ENCODE peak calls at places on chromosomes 7 and 10, in seven cellular contexts. L, R, X, I, T, N and E are unnamed samples.

GRCh38 chr10:128043259-128044045 is 82.8 kb downstream of the MKI67 start:
- DNase-seq in R (no peak), I (no peak), X (no peak), N (no peak), L (no peak), T (no peak), E (no peak)

GRCh38 chr7:15046851-15047250 is 144.3 kb upstream of the DGKB start:
- DNase-seq in N (no peak), T (no peak), R (no peak), I (no peak), L (no peak), X (no peak), E (no peak)

GRCh38 chr7:100705341-100705752 is 574 bp upstream of the POP7 start:
- DNase-seq in L (peak), T (peak), X (peak), R (peak), N (peak), I (peak), E (peak)

GRCh38 chr7:922334-923107 is 32.0 kb downstream of the ADAP1 start:
- DNase-seq in I (peak), N (no peak), X (no peak), T (no peak), L (peak), R (peak), E (peak)

GRCh38 chr7:11343136-11343535 is 369.5 kb downstream of the PHF14 start:
- DNase-seq in L (no peak), I (no peak), X (no peak), N (no peak), T (no peak), R (no peak), E (no peak)

GRCh38 chr7:105454921-105455320 is 66.2 kb upstream of the SRPK2 start:
- DNase-seq in I (no peak), L (no peak), T (no peak), N (no peak), R (no peak), X (no peak), E (no peak)

GRCh38 chr10:14556285-14556956 is 218.3 kb downstream of the FAM107B start:
- DNase-seq in X (no peak), T (peak), L (peak), R (no peak), N (no peak), I (no peak), E (no peak)

GRCh38 chr10:59906417-59907202 is at the start of gene CCDC6:
- DNase-seq in T (peak), L (peak), I (peak), N (peak), X (peak), R (peak), E (peak)

GRCh38 chr7:1914321-1914720 is 244.2 kb downstream of the ELFN1 start:
- DNase-seq in R (no peak), X (no peak), T (no peak), L (no peak), I (no peak), N (no peak), E (peak)

GRCh38 chr7:64562621-64563275 is at the start of gene ZNF680:
- DNase-seq in X (peak), I (peak), L (peak), T (peak), N (peak), R (peak), E (peak)

GRCh38 chr10:118963963-118964362 is 65.6 kb upstream of the NANOS1 start:
- DNase-seq in I (no peak), X (no peak), T (no peak), L (no peak), R (no peak), N (no peak), E (no peak)

GRCh38 chr10:118057351-118057750 is 10.6 kb upstream of the RAB11FIP2 start:
- DNase-seq in I (no peak), R (no peak), N (no peak), X (no peak), L (no peak), T (no peak), E (no peak)

GRCh38 chr10:35739998-35740397 is 97.9 kb upstream of the FZD8 start:
- DNase-seq in X (peak), N (no peak), L (no peak), T (peak), R (no peak), I (no peak), E (no peak)

GRCh38 chr10:62422068-62422590 is 48.0 kb downstream of the ZNF365 start:
- DNase-seq in I (no peak), R (no peak), X (peak), T (peak), N (peak), L (no peak), E (no peak)

GRCh38 chr7:742791-743190 is 15.7 kb upstream of the PRKAR1B start:
- DNase-seq in R (peak), L (no peak), X (no peak), N (no peak), T (no peak), I (no peak), E (no peak)

GRCh38 chr10:100194711-100195110 is 8.9 kb upstream of the ERLIN1 start:
- DNase-seq in R (no peak), T (no peak), X (no peak), L (no peak), N (no peak), I (no peak), E (no peak)

GRCh38 chr7:25951414-25952276 is 200.4 kb upstream of the NFE2L3 start:
- DNase-seq in I (no peak), N (no peak), X (no peak), T (no peak), L (peak), R (peak), E (peak)

GRCh38 chr7:104926905-104927454 is 87.0 kb upstream of the KMT2E start:
- DNase-seq in R (peak), T (no peak), N (no peak), X (no peak), I (no peak), L (peak), E (no peak)

GRCh38 chr7:100584046-100584676 is 1.8 kb downstream of the LRCH4 start:
- DNase-seq in I (no peak), X (no peak), N (no peak), T (peak), L (peak), R (peak), E (no peak)

GRCh38 chr10:25575343-25575742 is 358.7 kb upstream of the MYO3A start:
- DNase-seq in R (no peak), X (no peak), L (no peak), N (no peak), T (no peak), I (no peak), E (no peak)
- TF ChIP-seq CTCF in R (no peak), X (no peak), L (no peak), N (no peak), T (no peak), I (no peak), E (no peak)

DNA sequence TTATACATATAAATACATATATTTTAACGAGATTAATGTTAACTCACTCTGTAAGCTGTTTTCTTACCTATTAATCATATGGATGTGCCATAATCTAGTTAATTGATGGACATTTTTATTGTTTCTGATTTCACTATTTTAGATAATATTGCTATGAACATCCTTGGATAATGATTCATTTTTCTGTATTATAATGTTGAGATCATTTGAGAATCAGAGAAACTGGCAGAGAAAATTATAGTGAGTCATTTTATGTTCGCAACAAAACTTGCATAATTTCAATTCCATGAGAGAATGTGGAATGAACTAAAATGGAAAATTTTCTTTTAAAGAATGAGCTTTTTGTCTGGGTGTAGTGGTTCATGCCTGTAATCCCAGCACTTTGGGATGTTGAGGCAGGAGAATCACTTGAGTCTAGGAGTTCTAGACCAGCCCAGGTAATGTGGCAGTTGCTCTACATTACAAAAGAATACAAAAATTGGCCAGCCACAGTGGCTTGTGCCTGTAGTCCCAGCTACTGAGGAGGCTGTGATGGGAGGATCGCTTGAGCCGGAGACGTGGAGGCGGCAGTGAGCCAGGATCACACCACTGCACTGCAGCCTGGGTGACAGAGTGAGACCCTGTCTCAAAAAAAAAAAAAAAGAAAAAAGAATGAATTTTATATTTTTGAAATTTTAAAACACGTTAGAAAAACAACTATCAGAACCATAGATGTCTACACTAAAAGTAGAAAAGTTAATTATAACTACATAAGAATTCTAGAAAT is 40.5 kb downstream of the PAPSS2 start:
- DNase-seq in N (peak), X (peak), T (no peak), I (no peak), L (no peak), R (no peak), E (no peak)
- TF ChIP-seq CTCF in N (no peak), X (no peak), T (no peak), I (no peak), L (no peak), R (no peak), E (no peak)

GRCh38 chr7:78020131-78020873 is 221.7 kb downstream of the PHTF2 start:
- DNase-seq in R (no peak), X (peak), T (peak), I (peak), L (peak), N (peak), E (peak)

GRCh38 chr7:78017621-78018100 is 219.1 kb downstream of the PHTF2 start:
- DNase-seq in T (no peak), R (no peak), X (no peak), I (no peak), L (no peak), N (no peak), E (no peak)

GRCh38 chr7:78020874-78021249 is 222.3 kb downstream of the PHTF2 start:
- DNase-seq in I (no peak), X (no peak), R (no peak), N (no peak), T (no peak), L (no peak), E (no peak)

GRCh38 chr7:78018541-78019456 is 220.2 kb downstream of the PHTF2 start:
- DNase-seq in T (peak), L (peak), I (peak), X (peak), N (peak), R (peak), E (peak)

GRCh38 chr7:78019457-78020130 is 221.0 kb downstream of the PHTF2 start:
- DNase-seq in N (peak), I (peak), R (peak), L (peak), T (peak), X (peak), E (peak)
- TF ChIP-seq CTCF in N (peak), I (no peak), R (no peak), L (no peak), T (no peak), X (no peak), E (no peak)

DNA sequence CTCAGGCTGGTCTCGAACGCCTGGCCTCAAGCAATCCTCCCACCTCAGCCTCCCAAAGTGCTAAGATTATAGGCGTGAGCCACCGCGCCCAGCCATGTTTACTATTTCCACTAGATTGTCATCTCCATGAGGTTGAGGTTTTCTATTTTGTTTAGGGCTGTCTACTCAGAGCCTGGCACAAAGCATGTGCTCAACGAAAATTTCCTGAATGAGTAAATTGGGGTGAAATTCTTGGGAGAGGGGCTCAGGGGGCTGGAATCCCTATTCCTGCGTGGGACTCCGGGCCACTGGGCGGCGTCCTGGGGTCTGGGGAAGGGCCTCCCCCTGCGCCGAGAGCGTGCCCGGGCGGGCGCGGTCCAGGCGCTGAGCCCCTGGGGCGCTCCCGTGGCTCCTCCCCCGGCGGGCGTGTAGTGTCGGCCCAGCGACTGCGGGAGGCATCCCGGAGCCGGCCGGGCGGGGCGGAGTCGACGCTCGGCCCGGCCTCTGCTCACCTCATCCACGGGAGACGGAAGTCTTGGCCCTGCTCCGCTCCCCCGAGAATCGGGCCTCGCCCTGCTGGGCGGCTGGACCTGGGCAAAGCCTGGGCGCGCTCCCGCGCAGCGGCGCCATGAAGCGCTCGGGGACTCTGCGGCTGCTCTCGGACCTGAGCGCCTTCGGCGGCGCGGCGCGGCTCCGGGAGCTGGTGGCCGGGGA is at the start of gene HPS6:
- DNase-seq in X (peak), T (peak), I (peak), N (peak), L (peak), R (peak), E (peak)
- TF ChIP-seq CTCF in X (peak), T (no peak), I (peak), N (peak), L (no peak), R (peak), E (no peak)

DNA sequence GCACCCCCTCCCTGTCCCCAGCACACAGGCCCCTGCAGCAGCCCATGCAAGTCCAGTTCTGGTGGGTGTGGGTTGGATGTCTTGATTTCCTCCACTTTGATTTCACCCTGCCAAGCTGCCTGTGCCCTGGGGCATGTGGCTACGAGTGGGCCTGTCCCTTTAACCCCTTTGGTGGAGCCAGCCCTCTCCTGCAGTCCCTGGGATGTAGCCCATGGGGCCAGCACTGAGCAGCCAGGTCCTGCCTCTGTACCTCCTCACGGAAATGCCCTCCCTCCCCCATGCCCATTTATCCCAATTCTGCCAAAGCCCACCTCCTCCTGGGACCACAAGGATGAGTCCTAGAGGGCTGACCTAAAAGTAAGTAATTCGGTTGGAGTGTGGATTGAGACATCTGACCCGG is 11.9 kb downstream of the COL13A1 start:
- DNase-seq in T (no peak), X (no peak), R (no peak), I (no peak), L (no peak), N (no peak), E (no peak)
- TF ChIP-seq CTCF in T (no peak), X (no peak), R (no peak), I (no peak), L (no peak), N (no peak), E (no peak)

GRCh38 chr10:70433581-70434280 is 7.8 kb downstream of the NODAL start:
- DNase-seq in T (no peak), I (no peak), L (no peak), X (no peak), N (no peak), R (no peak), E (no peak)

GRCh38 chr10:70426835-70427234 is 14.6 kb downstream of the NODAL start:
- DNase-seq in L (no peak), R (no peak), I (no peak), N (no peak), X (no peak), T (no peak), E (no peak)

GRCh38 chr10:70432561-70433263 is 8.8 kb downstream of the NODAL start:
- DNase-seq in L (no peak), N (no peak), X (no peak), T (no peak), I (no peak), R (no peak), E (no peak)

GRCh38 chr10:70432101-70432500 is 9.4 kb downstream of the NODAL start:
- DNase-seq in R (no peak), X (no peak), I (no peak), N (no peak), L (no peak), T (no peak), E (no peak)

GRCh38 chr10:70430489-70431445 is 10.7 kb downstream of the NODAL start:
- DNase-seq in R (no peak), L (peak), N (peak), T (peak), I (peak), X (no peak), E (peak)
- TF ChIP-seq CTCF in R (no peak), L (no peak), N (no peak), T (no peak), I (no peak), X (peak), E (no peak)

GRCh38 chr7:116340201-116340847 is 130.0 kb downstream of the TES start:
- DNase-seq in X (peak), L (no peak), R (no peak), I (no peak), N (peak), T (no peak), E (no peak)

GRCh38 chr7:116337800-116338199 is 127.5 kb downstream of the TES start:
- DNase-seq in X (peak), N (no peak), L (no peak), R (no peak), T (no peak), I (no peak), E (no peak)

GRCh38 chr7:116342125-116342524 is 131.8 kb downstream of the TES start:
- DNase-seq in L (no peak), X (no peak), T (no peak), I (no peak), R (no peak), N (no peak), E (no peak)

GRCh38 chr7:116339564-116339963 is 129.2 kb downstream of the TES start:
- DNase-seq in N (peak), T (no peak), X (peak), R (no peak), L (peak), I (no peak), E (no peak)

DNA sequence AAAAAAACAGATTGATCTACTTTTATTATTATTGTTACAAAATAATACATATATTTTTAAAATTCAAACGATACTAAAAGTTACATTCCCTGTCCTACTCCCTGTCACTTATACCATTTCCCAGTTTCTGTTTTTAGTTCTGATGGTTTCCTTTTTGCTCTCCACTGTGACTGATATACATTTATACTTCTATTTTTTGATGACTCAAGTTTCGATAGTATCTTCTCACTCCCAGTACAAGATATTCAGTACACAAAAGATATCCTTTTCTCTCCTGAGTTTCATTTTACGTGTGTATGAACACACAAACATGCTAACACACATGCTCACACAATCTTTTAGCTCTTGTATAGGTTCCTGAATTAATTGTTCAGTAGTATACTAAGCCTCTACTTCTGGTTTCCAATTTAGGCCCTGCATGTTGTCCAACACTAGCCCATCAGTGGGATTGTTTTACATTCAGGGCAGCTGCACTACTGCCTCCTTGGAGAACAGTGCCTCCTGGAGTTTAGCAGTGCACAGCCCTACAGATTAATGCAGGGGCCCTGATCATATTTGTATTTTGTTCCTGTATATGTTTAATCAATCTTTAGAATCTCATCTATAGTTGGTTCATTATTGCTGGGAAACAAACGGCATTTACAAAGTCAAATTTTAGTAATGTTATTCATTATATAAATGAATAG is 131.0 kb downstream of the TES start:
- DNase-seq in N (no peak), I (no peak), R (no peak), L (no peak), T (no peak), X (peak), E (no peak)
- TF ChIP-seq CTCF in N (peak), I (no peak), R (no peak), L (peak), T (peak), X (peak), E (no peak)

GRCh38 chr7:36284470-36284869 is 105.2 kb upstream of the ANLN start:
- DNase-seq in T (no peak), R (no peak), X (no peak), L (no peak), N (no peak), I (no peak), E (no peak)
- TF ChIP-seq CTCF in T (no peak), R (no peak), X (no peak), L (no peak), N (no peak), I (no peak), E (no peak)